ENCODE peak calls at places on chromosomes 16 and 17, in ten cellular contexts. M is activated CD8-positive, alpha-beta T cell treated with anti-CD3 and anti-CD28 coated beads for 36 hours; N is stimulated activated naive CD8-positive, alpha-beta T cell treated with anti-CD3 and anti-CD28 coated beads, Interleukin-15, Interleukin-2, amounts not matched to agents 100 U/mL and 50 U/mL, for 24 hours; S is naive thymus-derived CD8-positive, alpha-beta T cell; C is right cardiac atrium; K is left cardiac atrium; X is gastroesophageal sphincter; W is lung; U is pancreas; O is activated T-cell treated with anti-CD3 and anti-CD28 coated beads, Interleukin-2, amount 50 U/mL, for 72 hours. T is an unnamed sample.

GRCh38 chr17:68777856-68778694 is 176.9 kb upstream of the FAM20A start:
- ATAC-seq in M (no peak), N (no peak), S (no peak), C (peak; percentile 73), K (peak; percentile 37), X (peak; percentile 46), W (no peak), U (peak; percentile 54), O (no peak), T (no peak)

GRCh38 chr17:21214777-21215541 is 998 bp upstream of the TMEM11 start:
- ATAC-seq in M (peak; percentile 0), N (no peak), S (no peak), C (peak; percentile 0), K (peak; percentile 5), X (peak; percentile 11), W (no peak), U (peak; percentile 9), O (peak; percentile 1), T (peak; percentile 34)

GRCh38 chr16:81767987-81768592 is 11.0 kb upstream of the PLCG2 start:
- ATAC-seq in M (no peak), N (no peak), S (no peak), C (no peak), K (no peak), X (no peak), W (peak; percentile 29), U (peak; percentile 93), O (no peak), T (no peak)

GRCh38 chr17:43984521-43984920 is 19.9 kb upstream of the NAGS start:
- ATAC-seq in M (no peak), N (no peak), S (no peak), C (no peak), K (peak; percentile 21), X (no peak), W (no peak), U (peak; percentile 5), O (no peak), T (no peak)

GRCh38 chr16:31385680-31386079 is 7.5 kb upstream of the ITGAD start:
- ATAC-seq in M (no peak), N (no peak), S (no peak), C (no peak), K (no peak), X (no peak), W (no peak), U (peak; percentile 86), O (peak; percentile 2), T (no peak)

GRCh38 chr17:81230043-81230820 is 7.5 kb upstream of the CEP131 start:
- ATAC-seq in M (no peak), N (no peak), S (peak; percentile 25), C (no peak), K (no peak), X (peak; percentile 2), W (no peak), U (peak; percentile 33), O (no peak), T (no peak)

GRCh38 chr16:67509016-67509415 is 19.6 kb upstream of the RIPOR1 start:
- ATAC-seq in M (no peak), N (no peak), S (peak; percentile 81), C (no peak), K (no peak), X (no peak), W (no peak), U (no peak), O (no peak), T (no peak)

GRCh38 chr16:73172621-73173312 is 124.8 kb upstream of the ZFHX3 start:
- ATAC-seq in M (no peak), N (no peak), S (no peak), C (peak; percentile 78), K (peak; percentile 85), X (peak; percentile 31), W (peak; percentile 42), U (peak; percentile 94), O (no peak), T (no peak)

GRCh38 chr16:85586360-85587145 is 26.6 kb upstream of the GSE1 start:
- ATAC-seq in M (no peak), N (no peak), S (no peak), C (peak; percentile 65), K (peak; percentile 45), X (peak; percentile 40), W (no peak), U (peak; percentile 81), O (no peak), T (no peak)

GRCh38 chr17:57629470-57629869 is 115.6 kb downstream of the CCDC182 start:
- ATAC-seq in M (no peak), N (peak; percentile 45), S (peak; percentile 37), C (no peak), K (no peak), X (no peak), W (no peak), U (no peak), O (no peak), T (peak; percentile 94)

GRCh38 chr17:55549140-55549539 is 37.9 kb upstream of the SMIM36 start:
- ATAC-seq in M (no peak), N (no peak), S (no peak), C (no peak), K (no peak), X (no peak), W (no peak), U (no peak), O (no peak), T (no peak)

GRCh38 chr17:82324566-82325285 is 7.3 kb upstream of the CD7 start:
- ATAC-seq in M (peak; percentile 21), N (no peak), S (no peak), C (no peak), K (no peak), X (no peak), W (no peak), U (no peak), O (peak; percentile 10), T (no peak)

GRCh38 chr16:48110982-48111381 is 44.8 kb downstream of the ABCC12 start:
- ATAC-seq in M (no peak), N (no peak), S (no peak), C (no peak), K (no peak), X (no peak), W (no peak), U (no peak), O (no peak), T (no peak)

GRCh38 chr16:86566966-86567700 is 504 bp downstream of the FOXC2 start:
- ATAC-seq in M (no peak), N (no peak), S (no peak), C (peak; percentile 61), K (peak; percentile 46), X (peak; percentile 44), W (no peak), U (no peak), O (peak; percentile 18), T (no peak)

GRCh38 chr16:71915350-71915749 is 20.0 kb downstream of the IST1 start:
- ATAC-seq in M (no peak), N (no peak), S (no peak), C (no peak), K (no peak), X (no peak), W (no peak), U (no peak), O (no peak), T (no peak)

GRCh38 chr16:351804-352520 is 561 bp downstream of the AXIN1 start:
- ATAC-seq in M (peak; percentile 6), N (peak; percentile 21), S (peak; percentile 47), C (no peak), K (no peak), X (peak; percentile 41), W (no peak), U (peak; percentile 0), O (peak; percentile 41), T (peak; percentile 48)

GRCh38 chr17:46859996-46860395 is 8.6 kb downstream of the WNT9B start:
- ATAC-seq in M (no peak), N (no peak), S (no peak), C (no peak), K (no peak), X (no peak), W (no peak), U (no peak), O (no peak), T (no peak)

GRCh38 chr17:50318551-50319310 is 27.2 kb upstream of the XYLT2 start:
- ATAC-seq in M (no peak), N (no peak), S (no peak), C (no peak), K (no peak), X (no peak), W (no peak), U (no peak), O (no peak), T (no peak)

GRCh38 chr17:32928527-32929287 is 754 bp downstream of the TMEM98 start:
- ATAC-seq in M (no peak), N (no peak), S (no peak), C (peak; percentile 7), K (peak; percentile 9), X (peak; percentile 22), W (no peak), U (peak; percentile 32), O (no peak), T (no peak)

GRCh38 chr17:67606896-67607604 is 110.7 kb upstream of the NOL11 start:
- ATAC-seq in M (no peak), N (no peak), S (no peak), C (peak; percentile 38), K (peak; percentile 39), X (no peak), W (no peak), U (peak; percentile 78), O (no peak), T (no peak)

GRCh38 chr16:63361032-63361624 is 1324.9 kb upstream of the CDH8 start:
- ATAC-seq in M (no peak), N (no peak), S (no peak), C (no peak), K (no peak), X (no peak), W (no peak), U (peak; percentile 59), O (no peak), T (no peak)

T was measured in stimulated activated memory B cell treated with anti-CD40 and anti-IgM and Interleukin-4, amounts not matched to agents 10 μg/mL and 1 μg/mL and 100 μg/mL, for 72 hours.